ENCODE peak calls at places on chromosome 10, in nine cellular contexts. Z is amniotic stem cell; Y is smooth muscle cell of the brain vasculature; U is K562; O is naive thymus-derived CD8-positive, alpha-beta T cell; C is amygdala; I is AG04450; T is H1; K is left lobe of liver. E is an unnamed sample.

GRCh38 chr10:24196426-24197039 is 12.4 kb upstream of the KIAA1217 start:
- DNase-seq in O (peak), Y (no peak), Z (peak), K (peak), U (peak), I (peak), C (no peak), T (peak), E (no peak)

GRCh38 chr10:127157506-127158205 is 38.7 kb downstream of the INSYN2A start:
- DNase-seq in K (no peak), Y (peak), C (no peak), T (no peak), U (no peak), I (no peak), Z (no peak), O (no peak), E (no peak)

GRCh38 chr10:36450385-36450784 is 675.0 kb upstream of the ANKRD30A start:
- DNase-seq in Y (no peak), T (no peak), K (no peak), O (no peak), C (no peak), Z (no peak), I (peak), U (no peak), E (no peak)

GRCh38 chr10:80684217-80684616 is 146.5 kb downstream of the SH2D4B start:
- DNase-seq in O (peak), Y (no peak), K (no peak), T (no peak), U (peak), C (no peak), I (no peak), Z (no peak), E (no peak)

GRCh38 chr10:62803993-62804383 is 532 bp upstream of the ADO start:
- DNase-seq in U (no peak), T (no peak), C (no peak), O (no peak), Z (no peak), Y (no peak), K (no peak), I (peak), E (no peak)

GRCh38 chr10:85851300-85851699 is 515.3 kb downstream of the GRID1 start:
- DNase-seq in I (no peak), Z (no peak), C (no peak), T (no peak), Y (no peak), U (no peak), O (no peak), K (no peak), E (no peak)

GRCh38 chr10:24255115-24255895 is 46.4 kb downstream of the KIAA1217 start:
- DNase-seq in I (no peak), O (no peak), K (no peak), Y (no peak), Z (no peak), C (no peak), T (peak), U (no peak), E (no peak)

GRCh38 chr10:12719365-12719764 is 282.1 kb downstream of the CCDC3 start:
- DNase-seq in Y (no peak), O (no peak), C (no peak), U (no peak), K (no peak), I (no peak), T (no peak), Z (no peak), E (peak)

GRCh38 chr10:130711072-130711471 is 574.9 kb downstream of the GLRX3 start:
- DNase-seq in K (no peak), I (no peak), Y (no peak), T (peak), C (no peak), U (no peak), O (no peak), Z (no peak), E (no peak)

GRCh38 chr10:121070671-121071070 is 219.5 kb downstream of the WDR11 start:
- DNase-seq in I (no peak), U (no peak), K (no peak), Z (no peak), T (no peak), Y (no peak), C (no peak), O (no peak), E (no peak)

GRCh38 chr10:62011558-62011957 is 110.1 kb downstream of the ARID5B start:
- DNase-seq in Y (no peak), Z (no peak), O (no peak), K (no peak), T (no peak), I (no peak), U (no peak), C (no peak), E (no peak)